ENCODE peak calls at places on chromosomes 3 and 15, in ten cellular contexts. N is upper lobe of right lung; T is stimulated activated CD4-positive, alpha-beta T cell treated with anti-CD3 and anti-CD28 coated beads, Interleukin-1b, Interleukin-23, amount 100 ng/mL, for 1 hour; L is T-cell; K is SJSA1; Q is hepatic stellate cell; S is SK-MEL-5; M is spleen; Z is heart right ventricle; R is AG04450. V is an unnamed sample.

GRCh38 chr3:17088602-17089313 is 204.0 kb downstream of the PLCL2 start:
- DNase-seq in T (no peak), Q (no peak), S (no peak), N (no peak), K (no peak), Z (no peak), L (peak; percentile 48), M (no peak), R (no peak), V (peak; percentile 48)

GRCh38 chr3:160455846-160456245 is 6.3 kb upstream of the TRIM59 start:
- DNase-seq in M (no peak), R (no peak), K (no peak), Q (no peak), Z (no peak), L (no peak), N (no peak), T (no peak), S (no peak), V (no peak)

GRCh38 chr3:108219336-108219735 is 2.9 kb downstream of the IFT57 start:
- DNase-seq in S (no peak), K (no peak), N (no peak), Q (no peak), M (no peak), T (no peak), R (no peak), L (no peak), Z (no peak), V (no peak)

GRCh38 chr3:124246949-124247348 is 255.0 kb upstream of the ROPN1 start:
- DNase-seq in Z (no peak), R (no peak), T (no peak), S (peak; percentile 71), M (no peak), N (no peak), K (no peak), L (no peak), Q (no peak), V (no peak)

GRCh38 chr3:124078978-124079911 is 87.3 kb upstream of the ROPN1 start:
- DNase-seq in Q (peak; percentile 17), L (no peak), M (no peak), Z (no peak), S (peak; percentile 66), K (peak; percentile 45), N (no peak), T (no peak), R (no peak), V (no peak)

GRCh38 chr3:35946857-35947514 is 307.7 kb downstream of the ARPP21 start:
- DNase-seq in M (no peak), Z (no peak), R (no peak), L (no peak), S (peak; percentile 2), N (no peak), T (no peak), K (no peak), Q (no peak), V (no peak)

GRCh38 chr15:40312370-40313158 is 4.8 kb upstream of the PLCB2 start:
- DNase-seq in N (peak; percentile 43), T (no peak), K (no peak), R (no peak), L (no peak), S (no peak), M (peak; percentile 32), Q (no peak), Z (no peak), V (no peak)

GRCh38 chr3:32457971-32458471 is 44.6 kb downstream of the CMTM6 start:
- DNase-seq in M (peak; percentile 81), Q (no peak), L (peak; percentile 75), R (no peak), S (no peak), T (no peak), K (no peak), Z (no peak), N (no peak), V (peak; percentile 90)

GRCh38 chr3:191702121-191702520 is 241.2 kb downstream of the PYDC2 start:
- DNase-seq in T (no peak), Z (no peak), R (no peak), S (no peak), M (no peak), N (no peak), K (no peak), Q (no peak), L (no peak), V (no peak)

GRCh38 chr3:113746955-113747718 is at the start of gene ATP6V1A:
- DNase-seq in R (no peak), Z (peak; percentile 10), Q (peak; percentile 79), L (peak; percentile 72), T (no peak), M (peak; percentile 94), S (peak; percentile 20), N (peak; percentile 88), K (peak; percentile 23), V (peak; percentile 77)

GRCh38 chr15:31448635-31448979 is 122.0 kb downstream of the KLF13 start:
- DNase-seq in K (no peak), R (no peak), M (no peak), N (no peak), T (no peak), S (no peak), Q (no peak), Z (no peak), L (no peak), V (no peak)

GRCh38 chr15:67149859-67150824 is 84.7 kb downstream of the SMAD3 start:
- DNase-seq in M (no peak), R (peak; percentile 97), Z (peak; percentile 75), L (no peak), Q (peak; percentile 85), T (no peak), N (no peak), S (peak; percentile 64), K (peak; percentile 99), V (no peak)

GRCh38 chr3:18061737-18062136 is 319.3 kb upstream of the TBC1D5 start:
- DNase-seq in L (no peak), T (no peak), R (no peak), S (no peak), Q (no peak), Z (no peak), N (no peak), K (no peak), M (no peak), V (no peak)

GRCh38 chr3:106371605-106372292 is 502.9 kb upstream of the CBLB start:
- DNase-seq in Q (peak; percentile 12), K (no peak), N (no peak), T (no peak), L (no peak), R (no peak), Z (no peak), M (no peak), S (no peak), V (no peak)

GRCh38 chr3:123397050-123397590 is 51.8 kb downstream of the ADCY5 start:
- DNase-seq in T (no peak), Z (no peak), L (no peak), M (peak; percentile 45), Q (no peak), S (no peak), K (peak; percentile 9), R (no peak), N (no peak), V (no peak)

GRCh38 chr15:24752354-24752753 is 76.8 kb downstream of the NPAP1 start:
- DNase-seq in T (no peak), L (no peak), S (no peak), M (no peak), Q (no peak), N (no peak), Z (no peak), K (no peak), R (no peak), V (no peak)

GRCh38 chr3:177429066-177429465 is 231.8 kb upstream of the TBL1XR1 start:
- DNase-seq in N (no peak), R (no peak), Q (no peak), L (no peak), T (no peak), K (no peak), M (no peak), Z (no peak), S (no peak), V (no peak)

GRCh38 chr15:89621547-89621946 is 33.7 kb downstream of the KIF7 start:
- DNase-seq in R (no peak), S (no peak), Q (no peak), K (no peak), Z (no peak), N (no peak), M (no peak), T (no peak), L (no peak), V (no peak)

GRCh38 chr3:48974076-48974864 is 15.8 kb upstream of the P4HTM start:
- DNase-seq in R (no peak), S (no peak), T (no peak), Z (no peak), K (no peak), L (no peak), M (no peak), N (no peak), Q (no peak), V (no peak)

GRCh38 chr3:174857301-174857700 is 1.8 kb upstream of the NAALADL2 start:
- DNase-seq in M (no peak), N (no peak), L (no peak), Q (no peak), S (peak; percentile 91), T (no peak), R (no peak), Z (no peak), K (no peak), V (no peak)

GRCh38 chr3:170233532-170233931 is 11.3 kb downstream of the PRKCI start:
- DNase-seq in M (no peak), S (no peak), Q (peak; percentile 61), Z (no peak), T (no peak), N (peak; percentile 75), L (no peak), K (peak; percentile 4), R (peak; percentile 68), V (no peak)

GRCh38 chr3:50525987-50526386 is 22.6 kb upstream of the CACNA2D2 start:
- DNase-seq in Z (no peak), T (peak; percentile 28), M (no peak), S (peak; percentile 25), Q (peak; percentile 40), L (peak; percentile 19), R (no peak), K (no peak), N (peak; percentile 81), V (peak; percentile 22)

GRCh38 chr3:27224197-27224596 is 145.0 kb downstream of the NEK10 start:
- DNase-seq in S (no peak), Q (no peak), L (no peak), N (no peak), T (no peak), M (no peak), R (no peak), Z (peak; percentile 9), K (no peak), V (no peak)

GRCh38 chr3:44522494-44522933 is 32.5 kb upstream of the ZKSCAN7 start:
- DNase-seq in L (no peak), R (no peak), M (no peak), Q (no peak), Z (no peak), T (no peak), N (no peak), K (no peak), S (no peak), V (no peak)

GRCh38 chr3:75089831-75090230 is 475.4 kb upstream of the CNTN3 start:
- DNase-seq in L (no peak), T (no peak), Z (no peak), Q (no peak), N (no peak), S (no peak), R (no peak), M (no peak), K (no peak), V (no peak)

GRCh38 chr3:59540241-59540640 is 490.4 kb upstream of the CFAP20DC start:
- DNase-seq in R (peak; percentile 4), S (no peak), M (no peak), T (no peak), N (no peak), L (no peak), K (peak; percentile 78), Z (no peak), Q (no peak), V (no peak)

GRCh38 chr3:161371441-161372320 is at the start of gene SPTSSB:
- DNase-seq in L (peak; percentile 33), T (peak; percentile 22), R (no peak), N (peak; percentile 69), Z (peak; percentile 20), K (peak; percentile 24), S (no peak), Q (peak; percentile 37), M (peak; percentile 80), V (peak; percentile 33)

GRCh38 chr3:16801698-16802097 is 83.1 kb upstream of the PLCL2 start:
- DNase-seq in M (no peak), R (no peak), T (no peak), K (no peak), Q (no peak), L (no peak), N (no peak), Z (no peak), S (no peak), V (no peak)